ENCODE peak calls at places on chromosomes 7 and 10, in four cellular contexts. One of them, this sample, is unnamed.

GRCh38 chr10:112369495-112370423 is 4.2 kb upstream of the ACSL5 start:
- DNase-seq in B cell: no peak
- DNase-seq in NCI-H1105 treated with DMSO at 0.1 percent for 48 hours: no peak
- DNase-seq in stimulated activated naive CD8-positive, alpha-beta T cell treated with anti-CD3 and anti-CD28 coated beads, Interleukin-15, Interleukin-2, amounts not matched to agents 100 U/mL and 50 U/mL, for 24 hours: no peak
- DNase-seq in this sample: no peak

GRCh38 chr7:29562307-29562706 is 1.3 kb upstream of the PRR15 start:
- DNase-seq in NCI-H1105 treated with DMSO at 0.1 percent for 48 hours: no peak
- DNase-seq in B cell: no peak
- DNase-seq in stimulated activated naive CD8-positive, alpha-beta T cell treated with anti-CD3 and anti-CD28 coated beads, Interleukin-15, Interleukin-2, amounts not matched to agents 100 U/mL and 50 U/mL, for 24 hours: no peak
- DNase-seq in this sample: no peak

GRCh38 chr10:50318129-50318528 is 66.8 kb upstream of the ASAH2 start:
- DNase-seq in B cell: no peak
- DNase-seq in NCI-H1105 treated with DMSO at 0.1 percent for 48 hours: no peak
- DNase-seq in stimulated activated naive CD8-positive, alpha-beta T cell treated with anti-CD3 and anti-CD28 coated beads, Interleukin-15, Interleukin-2, amounts not matched to agents 100 U/mL and 50 U/mL, for 24 hours: no peak
- DNase-seq in this sample: no peak

GRCh38 chr10:35855155-35855947 is 213.3 kb upstream of the FZD8 start:
- DNase-seq in stimulated activated naive CD8-positive, alpha-beta T cell treated with anti-CD3 and anti-CD28 coated beads, Interleukin-15, Interleukin-2, amounts not matched to agents 100 U/mL and 50 U/mL, for 24 hours: no peak
- DNase-seq in B cell: no peak
- DNase-seq in NCI-H1105 treated with DMSO at 0.1 percent for 48 hours: no peak
- DNase-seq in this sample: no peak

GRCh38 chr7:98646465-98646864 is 29.4 kb downstream of the NPTX2 start:
- DNase-seq in stimulated activated naive CD8-positive, alpha-beta T cell treated with anti-CD3 and anti-CD28 coated beads, Interleukin-15, Interleukin-2, amounts not matched to agents 100 U/mL and 50 U/mL, for 24 hours: no peak
- DNase-seq in NCI-H1105 treated with DMSO at 0.1 percent for 48 hours: no peak
- DNase-seq in B cell: no peak
- DNase-seq in this sample: no peak

GRCh38 chr7:120554960-120555571 is 282.1 kb downstream of the KCND2 start:
- DNase-seq in NCI-H1105 treated with DMSO at 0.1 percent for 48 hours: peak
- DNase-seq in stimulated activated naive CD8-positive, alpha-beta T cell treated with anti-CD3 and anti-CD28 coated beads, Interleukin-15, Interleukin-2, amounts not matched to agents 100 U/mL and 50 U/mL, for 24 hours: peak
- DNase-seq in B cell: no peak
- DNase-seq in this sample: no peak

GRCh38 chr10:105718207-105718995 is 1077.3 kb downstream of the SORCS3 start:
- DNase-seq in NCI-H1105 treated with DMSO at 0.1 percent for 48 hours: no peak
- DNase-seq in B cell: no peak
- DNase-seq in stimulated activated naive CD8-positive, alpha-beta T cell treated with anti-CD3 and anti-CD28 coated beads, Interleukin-15, Interleukin-2, amounts not matched to agents 100 U/mL and 50 U/mL, for 24 hours: no peak
- DNase-seq in this sample: no peak

GRCh38 chr7:142925413-142925812 is 8.1 kb downstream of the TRPV5 start:
- DNase-seq in B cell: no peak
- DNase-seq in stimulated activated naive CD8-positive, alpha-beta T cell treated with anti-CD3 and anti-CD28 coated beads, Interleukin-15, Interleukin-2, amounts not matched to agents 100 U/mL and 50 U/mL, for 24 hours: no peak
- DNase-seq in NCI-H1105 treated with DMSO at 0.1 percent for 48 hours: no peak
- DNase-seq in this sample: no peak

GRCh38 chr10:75231672-75232581 is 3.8 kb downstream of the COMTD1 start:
- DNase-seq in NCI-H1105 treated with DMSO at 0.1 percent for 48 hours: no peak
- DNase-seq in B cell: no peak
- DNase-seq in stimulated activated naive CD8-positive, alpha-beta T cell treated with anti-CD3 and anti-CD28 coated beads, Interleukin-15, Interleukin-2, amounts not matched to agents 100 U/mL and 50 U/mL, for 24 hours: no peak
- DNase-seq in this sample: no peak

GRCh38 chr7:93551063-93551895 is 23.2 kb downstream of the CALCR start:
- DNase-seq in B cell: no peak
- DNase-seq in NCI-H1105 treated with DMSO at 0.1 percent for 48 hours: peak
- DNase-seq in stimulated activated naive CD8-positive, alpha-beta T cell treated with anti-CD3 and anti-CD28 coated beads, Interleukin-15, Interleukin-2, amounts not matched to agents 100 U/mL and 50 U/mL, for 24 hours: no peak
- DNase-seq in this sample: peak

GRCh38 chr7:101550641-101551531 is 78.2 kb downstream of the MYL10 start:
- DNase-seq in B cell: no peak
- DNase-seq in NCI-H1105 treated with DMSO at 0.1 percent for 48 hours: no peak
- DNase-seq in stimulated activated naive CD8-positive, alpha-beta T cell treated with anti-CD3 and anti-CD28 coated beads, Interleukin-15, Interleukin-2, amounts not matched to agents 100 U/mL and 50 U/mL, for 24 hours: no peak
- DNase-seq in this sample: no peak

GRCh38 chr10:122140941-122141623 is 130.0 kb upstream of the BTBD16 start:
- DNase-seq in B cell: no peak
- DNase-seq in NCI-H1105 treated with DMSO at 0.1 percent for 48 hours: no peak
- DNase-seq in stimulated activated naive CD8-positive, alpha-beta T cell treated with anti-CD3 and anti-CD28 coated beads, Interleukin-15, Interleukin-2, amounts not matched to agents 100 U/mL and 50 U/mL, for 24 hours: no peak
- DNase-seq in this sample: no peak

This sample was measured in activated CD8-positive, alpha-beta T cell treated with anti-CD3 and anti-CD28 coated beads, Interleukin-2, amount 10 ng/mL, durations not matched to agents 7 days and 5 days.